ENCODE peak calls at places on chromosome 7, in four cellular contexts. M is IMR-90, J is H1, P is trophoblast cell. R is an unnamed sample.

GRCh38 chr7:1442355-1443124 is 16.7 kb downstream of the MICALL2 start:
- DNase-seq in M (no peak), J (no peak), P (no peak), R (no peak)

GRCh38 chr7:120951826-120952225 is 1.2 kb downstream of the ING3 start:
- DNase-seq in M (no peak), J (no peak), P (no peak), R (no peak)

GRCh38 chr7:104089061-104089460 is 99.6 kb upstream of the RELN start:
- DNase-seq in M (no peak), J (no peak), P (no peak), R (no peak)

GRCh38 chr7:137689761-137690160 is 157.0 kb downstream of the DGKI start:
- DNase-seq in M (no peak), J (no peak), P (no peak), R (no peak)

GRCh38 chr7:45867471-45867870 is 5.4 kb downstream of the CCDC201 start:
- DNase-seq in M (no peak), J (no peak), P (peak), R (no peak)

GRCh38 chr7:48171190-48171589 is at the start of gene ABCA13:
- DNase-seq in M (peak), J (no peak), P (no peak), R (no peak)

GRCh38 chr7:22433710-22434460 is 66.1 kb downstream of the STEAP1B start:
- DNase-seq in M (peak), J (no peak), P (peak), R (no peak)

GRCh38 chr7:44727346-44728262 is 21.0 kb upstream of the ZMIZ2 start:
- DNase-seq in M (peak), J (no peak), P (peak), R (no peak)

GRCh38 chr7:18450021-18450420 is 45.5 kb upstream of the HDAC9 start:
- DNase-seq in M (no peak), J (no peak), P (no peak), R (no peak)

GRCh38 chr7:22129819-22130580 is 184.3 kb upstream of the CDCA7L start:
- DNase-seq in M (no peak), J (no peak), P (no peak), R (no peak)

GRCh38 chr7:1512781-1513656 is 8.8 kb upstream of the INTS1 start:
- DNase-seq in M (peak), J (no peak), P (peak), R (no peak)

GRCh38 chr7:120760050-120760449 is 97.9 kb downstream of the TSPAN12 start:
- DNase-seq in M (no peak), J (no peak), P (no peak), R (no peak)

GRCh38 chr7:134089446-134089845 is 37.7 kb upstream of the LRGUK start:
- DNase-seq in M (no peak), J (no peak), P (no peak), R (peak)

GRCh38 chr7:130095812-130096211 is 25.5 kb downstream of the KLHDC10 start:
- DNase-seq in M (peak), J (no peak), P (peak), R (no peak)

GRCh38 chr7:41478187-41478586 is 224.7 kb downstream of the INHBA start:
- DNase-seq in M (peak), J (no peak), P (no peak), R (no peak)

GRCh38 chr7:129859188-129859587 is 93.6 kb downstream of the UBE2H start:
- DNase-seq in M (peak), J (no peak), P (no peak), R (no peak)

GRCh38 chr7:155510975-155511595 is 35.3 kb downstream of the CNPY1 start:
- DNase-seq in M (no peak), J (no peak), P (no peak), R (no peak)

GRCh38 chr7:106569500-106569929 is 91.4 kb downstream of the CCDC71L start:
- DNase-seq in M (no peak), J (no peak), P (no peak), R (no peak)
- H3K4ac ChIP-seq in M (peak), J (no peak), P (peak), R (no peak)

GRCh38 chr7:76317782-76318487 is 15.5 kb downstream of the HSPB1 start:
- DNase-seq in M (peak), J (peak), P (peak), R (peak)
- H3K4ac ChIP-seq in M (peak), J (peak), P (peak), R (peak)

DNA sequence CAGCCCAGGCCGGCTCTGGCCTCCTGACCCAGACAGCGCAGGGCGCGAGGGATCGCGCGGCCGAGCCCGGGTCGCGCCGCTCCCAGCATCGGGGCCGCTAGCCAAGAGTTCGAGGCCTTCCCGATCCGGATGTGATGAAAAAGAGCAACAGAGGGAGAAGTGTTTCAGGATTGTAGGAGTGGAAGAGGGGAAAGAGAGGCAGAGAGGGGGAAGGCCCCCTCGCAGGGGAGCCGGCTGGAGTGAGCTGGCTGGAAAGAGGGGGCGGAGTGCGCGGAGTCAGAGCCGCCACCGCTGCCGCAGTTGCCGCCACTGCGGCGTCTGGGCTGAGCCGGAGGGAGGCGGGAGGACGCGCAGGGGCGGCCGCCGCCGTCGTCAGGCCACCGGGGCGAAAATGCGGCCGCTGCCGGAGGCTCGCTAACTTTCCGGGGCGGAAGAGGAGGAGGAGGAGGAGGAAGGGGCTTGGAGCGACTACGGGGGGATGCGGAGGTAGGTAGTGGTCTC is 307 bp downstream of the MDFIC start:
- DNase-seq in M (peak), J (peak), P (peak), R (peak)
- H3K4ac ChIP-seq in M (peak), J (no peak), P (peak), R (no peak)

GRCh38 chr7:149460493-149461330 is at the start of gene ZNF777:
- DNase-seq in M (peak), J (peak), P (peak), R (peak)

GRCh38 chr7:149458235-149458634 is 2.6 kb downstream of the ZNF777 start:
- DNase-seq in M (no peak), J (peak), P (no peak), R (peak)

GRCh38 chr7:149457766-149458165 is 3.1 kb downstream of the ZNF777 start:
- DNase-seq in M (no peak), J (no peak), P (no peak), R (no peak)

GRCh38 chr7:149459201-149459539 is 1.7 kb downstream of the ZNF777 start:
- DNase-seq in M (no peak), J (no peak), P (no peak), R (no peak)

DNA sequence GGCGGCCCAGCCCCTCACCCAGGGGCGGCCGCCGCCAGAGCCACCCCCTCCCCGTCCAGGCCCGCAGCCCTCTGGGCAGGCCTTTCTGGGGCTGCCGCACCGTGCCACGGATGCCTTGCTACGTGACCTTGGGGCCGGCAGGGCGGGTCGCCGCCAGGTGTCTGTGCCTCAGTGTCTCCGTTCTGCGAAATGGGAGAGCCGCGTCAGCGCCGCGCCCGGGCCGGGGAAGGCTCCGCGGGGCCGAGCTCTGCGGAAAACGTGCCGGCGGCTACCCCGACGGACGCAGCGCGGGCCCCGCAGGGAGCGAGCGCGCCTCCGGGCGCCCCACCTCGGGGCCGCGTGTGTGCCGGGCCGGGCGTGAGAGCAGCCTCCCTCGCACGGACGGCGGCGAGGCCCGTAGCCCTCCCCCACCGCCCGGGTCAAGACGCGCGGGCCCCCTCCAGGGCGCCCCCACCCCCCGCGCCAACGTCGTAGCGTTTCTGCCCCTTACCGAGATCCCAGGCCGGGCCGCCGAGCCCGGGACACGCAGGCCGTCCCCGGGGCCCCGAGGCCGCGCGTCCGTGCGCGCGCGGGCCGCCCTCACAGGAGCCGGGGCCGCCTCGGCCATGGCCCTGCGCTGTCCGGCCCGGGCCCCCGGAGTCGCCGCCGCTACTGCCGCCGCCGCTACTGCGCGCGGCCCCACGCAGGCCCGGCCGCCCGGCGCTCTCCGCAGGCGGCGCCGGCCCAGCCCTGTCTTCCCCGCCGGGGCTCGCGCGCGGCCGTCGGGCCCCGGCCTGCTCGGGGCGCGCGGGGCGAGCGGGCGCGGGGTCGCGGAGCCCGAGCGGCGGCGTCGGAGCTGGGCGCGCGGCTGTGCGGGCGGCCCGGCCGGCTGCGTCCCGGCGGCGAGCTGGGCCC is 1.1 kb downstream of the ZNF777 start:
- DNase-seq in M (no peak), J (peak), P (no peak), R (peak)
- H3K4ac ChIP-seq in M (peak), J (no peak), P (no peak), R (no peak)

DNA sequence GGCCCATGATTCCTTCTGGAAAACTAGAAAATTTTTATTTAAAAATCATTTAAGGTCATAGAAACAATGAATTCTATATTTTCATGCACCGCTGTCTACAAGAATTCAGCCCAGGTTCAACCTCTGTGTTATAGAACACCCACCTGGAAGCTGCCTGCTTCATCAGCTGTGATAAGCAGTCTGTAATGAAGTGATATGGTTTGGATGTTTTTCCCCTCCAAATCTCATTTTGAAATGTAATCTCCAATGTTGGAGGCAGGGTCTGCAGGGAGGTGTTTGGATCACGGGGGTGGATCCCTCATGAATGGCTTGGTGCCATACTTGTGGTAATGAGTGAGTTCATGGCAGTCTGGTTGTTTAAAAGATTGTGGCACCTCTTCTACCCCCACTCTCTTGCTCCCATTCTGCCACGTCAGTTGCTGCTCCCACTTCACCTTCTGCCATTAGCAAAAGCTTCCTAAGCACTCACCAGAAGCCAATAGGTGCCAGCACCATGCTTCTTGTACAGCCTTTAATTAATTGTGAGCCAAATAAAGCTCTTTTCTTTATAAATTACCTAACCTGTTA is 55.6 kb downstream of the MRPL32 start:
- DNase-seq in M (no peak), J (no peak), P (no peak), R (no peak)
- H3K4ac ChIP-seq in M (no peak), J (no peak), P (no peak), R (no peak)

GRCh38 chr7:116776610-116777289 is 85.6 kb upstream of the CAPZA2 start:
- DNase-seq in M (peak), J (no peak), P (no peak), R (no peak)

GRCh38 chr7:116779222-116779621 is 83.2 kb upstream of the CAPZA2 start:
- DNase-seq in M (no peak), J (no peak), P (no peak), R (no peak)

GRCh38 chr7:116772926-116773749 is 89.2 kb upstream of the CAPZA2 start:
- DNase-seq in M (no peak), J (no peak), P (no peak), R (no peak)

GRCh38 chr7:116777613-116778380 is 84.6 kb upstream of the CAPZA2 start:
- DNase-seq in M (peak), J (no peak), P (no peak), R (no peak)

GRCh38 chr7:116776046-116776445 is 86.3 kb upstream of the CAPZA2 start:
- DNase-seq in M (no peak), J (no peak), P (no peak), R (no peak)
- H3K4ac ChIP-seq in M (no peak), J (no peak), P (no peak), R (no peak)

DNA sequence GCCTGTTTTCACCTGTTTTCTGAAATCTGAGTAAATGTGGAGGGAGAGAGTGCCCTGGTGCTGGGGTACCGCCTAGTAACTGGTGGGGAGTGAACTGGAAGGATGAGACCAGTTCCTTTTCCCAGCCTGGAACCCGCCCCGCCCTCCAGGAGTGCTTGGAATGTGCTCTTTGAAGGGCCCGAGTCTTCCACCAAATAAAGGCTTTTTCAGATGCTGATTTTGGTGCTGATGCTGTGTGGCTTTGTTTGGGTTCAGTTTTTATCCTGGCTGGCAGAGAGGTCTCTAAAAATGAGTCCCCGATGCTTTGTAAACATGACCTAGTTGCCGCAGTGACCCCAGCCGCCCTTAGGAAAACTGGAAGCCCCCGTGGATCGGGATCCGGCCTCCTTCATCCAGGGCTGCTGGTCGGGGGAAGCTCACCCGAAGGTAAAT is 25.9 kb downstream of the FOXK1 start:
- DNase-seq in M (no peak), J (peak), P (no peak), R (peak)
- H3K4ac ChIP-seq in M (no peak), J (no peak), P (no peak), R (no peak)